ENCODE peak calls at places on chromosomes 6 and 20, in eight cellular contexts. R is ovary; C is heart right ventricle; W is cardiac fibroblast; K is neural progenitor cell; S is tibial artery; J is fibroblast of mammary gland; E is CD8-positive, alpha-beta T cell. D is an unnamed sample.

GRCh38 chr6:151869345-151869744 is 61.9 kb downstream of the ESR1 start:
- DNase-seq in R (no peak), C (no peak), W (peak), K (no peak), S (no peak), J (peak), E (no peak), D (peak)

GRCh38 chr20:11687546-11688292 is 230.0 kb upstream of the BTBD3 start:
- DNase-seq in R (no peak), C (no peak), W (no peak), K (no peak), S (no peak), J (no peak), E (no peak), D (no peak)

GRCh38 chr6:153392156-153392555 is 261.1 kb upstream of the RGS17 start:
- DNase-seq in R (no peak), C (no peak), W (no peak), K (peak), S (no peak), J (peak), E (no peak), D (no peak)

GRCh38 chr6:109075934-109076333 is 18.7 kb downstream of the SESN1 start:
- DNase-seq in R (no peak), C (no peak), W (no peak), K (no peak), S (no peak), J (peak), E (no peak), D (peak)

GRCh38 chr6:136566007-136566487 is 15.8 kb upstream of the MAP7 start:
- DNase-seq in R (no peak), C (no peak), W (no peak), K (no peak), S (no peak), J (no peak), E (no peak), D (no peak)

GRCh38 chr6:87093199-87093598 is 1.7 kb downstream of the CGA start:
- DNase-seq in R (no peak), C (no peak), W (no peak), K (no peak), S (no peak), J (no peak), E (no peak), D (no peak)

GRCh38 chr6:33993653-33994052 is 152.2 kb downstream of the GRM4 start:
- DNase-seq in R (no peak), C (no peak), W (no peak), K (no peak), S (no peak), J (no peak), E (no peak), D (no peak)

GRCh38 chr6:11196511-11197174 is 35.8 kb downstream of the NEDD9 start:
- DNase-seq in R (no peak), C (no peak), W (peak), K (peak), S (no peak), J (peak), E (no peak), D (peak)

GRCh38 chr20:50152394-50153152 is 950 bp downstream of the PEDS1 start:
- DNase-seq in R (no peak), C (no peak), W (no peak), K (no peak), S (no peak), J (no peak), E (no peak), D (no peak)

GRCh38 chr6:14417377-14417776 is 299.8 kb downstream of the CD83 start:
- DNase-seq in R (no peak), C (no peak), W (no peak), K (no peak), S (no peak), J (no peak), E (no peak), D (no peak)

GRCh38 chr6:51559059-51559458 is 528.4 kb downstream of the PKHD1 start:
- DNase-seq in R (no peak), C (no peak), W (no peak), K (no peak), S (no peak), J (no peak), E (no peak), D (no peak)

GRCh38 chr6:17334265-17334664 is 53.1 kb downstream of the RBM24 start:
- DNase-seq in R (no peak), C (no peak), W (peak), K (no peak), S (no peak), J (peak), E (no peak), D (peak)

GRCh38 chr6:958531-958930 is 265.6 kb upstream of the EXOC2 start:
- DNase-seq in R (no peak), C (no peak), W (no peak), K (no peak), S (no peak), J (peak), E (no peak), D (peak)

GRCh38 chr6:161101517-161101916 is 109.9 kb downstream of the MAP3K4 start:
- DNase-seq in R (no peak), C (no peak), W (no peak), K (peak), S (no peak), J (no peak), E (no peak), D (no peak)

GRCh38 chr20:44736170-44737021 is 9.3 kb upstream of the KCNK15 start:
- DNase-seq in R (no peak), C (peak), W (peak), K (peak), S (no peak), J (peak), E (no peak), D (peak)

GRCh38 chr6:41160933-41161332 is 2.0 kb downstream of the TREM2 start:
- DNase-seq in R (no peak), C (no peak), W (no peak), K (no peak), S (no peak), J (no peak), E (no peak), D (no peak)

GRCh38 chr6:30322527-30323501 is 3.9 kb upstream of the TRIM39 start:
- DNase-seq in R (no peak), C (no peak), W (peak), K (peak), S (no peak), J (peak), E (no peak), D (peak)

GRCh38 chr20:32050851-32051556 is 1.0 kb upstream of the HCK start:
- DNase-seq in R (no peak), C (peak), W (no peak), K (peak), S (peak), J (no peak), E (no peak), D (no peak)
- TF ChIP-seq CTCF in R (no peak), C (no peak), W (no peak), K (no peak), S (no peak), J (no peak), E (no peak), D (no peak)

GRCh38 chr6:85580104-85580877 is 13.4 kb downstream of the SNX14 start:
- DNase-seq in R (no peak), C (no peak), W (no peak), K (no peak), S (no peak), J (peak), E (no peak), D (no peak)
- H3K4me3 ChIP-seq in R (no peak), C (no peak), W (no peak), K (no peak), S (no peak), J (no peak), E (no peak), D (no peak)

GRCh38 chr6:168194732-168195565 is 115.9 kb upstream of the FRMD1 start:
- DNase-seq in R (no peak), C (no peak), W (no peak), K (no peak), S (peak), J (no peak), E (peak), D (no peak)

GRCh38 chr6:168195712-168196111 is 116.7 kb upstream of the FRMD1 start:
- DNase-seq in R (no peak), C (no peak), W (no peak), K (no peak), S (peak), J (no peak), E (peak), D (no peak)

GRCh38 chr6:168192195-168192900 is 113.3 kb upstream of the FRMD1 start:
- DNase-seq in R (no peak), C (no peak), W (no peak), K (peak), S (peak), J (no peak), E (peak), D (no peak)

GRCh38 chr6:168192901-168193815 is 114.1 kb upstream of the FRMD1 start:
- DNase-seq in R (peak), C (no peak), W (no peak), K (no peak), S (peak), J (no peak), E (peak), D (no peak)

DNA sequence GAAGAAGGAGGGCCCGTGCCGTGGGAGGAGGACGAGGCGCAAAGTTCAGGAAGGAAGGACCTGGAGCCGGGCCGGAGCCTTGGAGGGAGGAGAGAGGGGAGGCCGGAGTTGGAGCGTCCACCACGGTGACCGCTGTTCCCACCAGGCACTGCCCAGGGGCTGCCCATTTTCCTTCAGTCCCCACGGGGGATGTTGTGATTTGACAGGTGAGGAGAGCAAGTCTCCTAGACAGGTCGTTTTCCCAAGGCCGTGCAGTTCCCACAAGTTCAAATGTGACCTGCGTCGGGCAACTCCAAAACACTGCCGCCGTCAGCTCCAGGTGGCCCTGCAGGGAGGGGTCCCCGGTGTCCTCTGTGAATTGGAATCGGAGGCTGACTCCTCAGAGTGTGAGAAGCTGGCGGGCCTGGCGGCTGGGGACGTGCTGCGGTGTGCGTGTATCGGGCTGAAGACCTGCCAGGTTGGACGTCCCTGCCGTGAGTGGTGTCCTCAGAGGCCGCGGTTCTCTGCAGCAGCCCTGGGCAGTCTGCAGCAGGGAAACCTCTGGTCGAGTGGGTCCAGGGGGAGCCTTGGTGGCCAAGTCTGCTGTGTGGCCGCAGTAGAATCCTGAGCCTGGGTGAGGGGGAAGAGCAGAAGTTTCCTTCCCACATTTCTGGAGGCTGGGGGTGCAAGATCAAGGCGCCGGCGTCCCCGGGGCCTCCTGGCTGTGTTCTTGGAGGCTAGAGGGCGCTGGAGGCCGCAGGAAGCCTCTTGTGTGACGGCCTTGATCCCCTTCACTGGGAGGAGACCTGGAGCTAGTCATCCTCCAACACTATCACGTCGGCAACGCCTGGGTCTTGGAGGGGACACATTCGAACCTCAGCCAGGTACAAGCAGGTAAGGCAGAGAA is 115.0 kb upstream of the FRMD1 start:
- DNase-seq in R (no peak), C (no peak), W (peak), K (peak), S (peak), J (no peak), E (peak), D (no peak)
- TF ChIP-seq CTCF in R (no peak), C (no peak), W (no peak), K (peak), S (no peak), J (no peak), E (no peak), D (no peak)

GRCh38 chr20:4810446-4811019 is 88.8 kb downstream of the PRND start:
- DNase-seq in R (no peak), C (no peak), W (no peak), K (no peak), S (no peak), J (no peak), E (no peak), D (no peak)
- H3K4me3 ChIP-seq in R (no peak), C (no peak), W (no peak), K (no peak), S (no peak), J (no peak), E (peak), D (no peak)

DNA sequence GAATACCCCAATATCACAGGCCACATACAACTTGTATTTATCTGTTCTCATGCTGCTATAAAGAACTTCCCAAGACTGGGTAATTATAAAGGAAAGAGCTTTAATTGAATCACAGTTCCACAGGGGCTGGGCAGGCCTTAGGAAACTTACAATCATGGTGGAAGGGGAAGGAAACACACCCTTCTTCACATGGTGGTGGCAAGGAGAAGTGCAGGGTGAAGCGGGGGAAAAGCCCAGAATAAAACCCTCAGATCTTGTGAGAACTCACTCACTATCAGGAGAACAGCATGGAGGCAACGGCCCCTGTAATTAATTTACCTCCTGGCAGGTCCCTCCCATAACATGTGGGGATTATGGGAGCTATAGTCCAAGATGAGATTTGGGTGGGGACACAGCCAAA is 50.3 kb upstream of the FNDC1 start:
- DNase-seq in R (no peak), C (no peak), W (no peak), K (no peak), S (no peak), J (no peak), E (no peak), D (no peak)
- TF ChIP-seq CTCF in R (no peak), C (no peak), W (no peak), K (no peak), S (no peak), J (no peak), E (no peak), D (no peak)

GRCh38 chr20:36031806-36032205 is 63.4 kb downstream of the CNBD2 start:
- DNase-seq in R (no peak), C (no peak), W (no peak), K (no peak), S (no peak), J (no peak), E (no peak), D (no peak)
- H3K4me3 ChIP-seq in R (no peak), C (no peak), W (no peak), K (no peak), S (no peak), J (no peak), E (no peak), D (no peak)

DNA sequence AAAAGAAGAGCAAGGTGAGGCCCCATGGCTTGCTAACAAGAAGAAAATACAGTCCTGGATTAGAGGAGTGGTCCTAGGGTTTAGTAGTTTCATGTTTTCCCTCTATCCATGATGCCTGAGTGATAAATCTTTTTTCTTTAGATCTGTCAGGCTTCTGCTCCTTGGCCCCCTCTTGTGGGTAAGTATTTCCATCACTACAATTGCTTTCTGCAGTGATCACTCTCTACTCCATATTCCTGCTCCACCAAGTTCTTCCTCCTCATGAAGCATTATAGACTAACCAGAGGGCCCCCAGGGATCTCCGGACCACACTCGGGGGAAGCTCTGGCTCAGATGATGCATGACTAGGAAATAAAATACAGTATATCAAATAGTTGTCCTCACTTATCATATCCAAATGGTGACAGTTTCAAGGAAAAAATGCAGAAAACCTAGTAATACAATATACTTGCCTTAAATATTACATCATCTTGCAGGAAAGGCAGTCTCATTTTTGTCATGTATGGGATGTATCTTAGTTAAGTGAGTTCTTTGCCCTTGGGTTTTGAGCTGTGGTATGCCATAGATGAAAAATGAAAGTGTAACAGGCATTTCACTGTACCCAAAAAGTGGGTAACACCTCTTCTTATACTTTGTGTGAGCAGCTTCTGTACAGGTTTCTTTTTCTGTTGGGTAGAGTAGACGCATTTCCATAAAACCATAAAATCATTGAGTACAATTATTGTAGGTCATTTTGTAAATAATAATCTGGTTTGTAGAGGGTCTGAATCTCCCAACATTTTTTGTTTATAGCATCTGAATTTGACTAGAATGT is 200.9 kb upstream of the EYA4 start:
- DNase-seq in R (no peak), C (no peak), W (peak), K (peak), S (no peak), J (peak), E (no peak), D (peak)
- TF ChIP-seq CTCF in R (no peak), C (peak), W (peak), K (peak), S (no peak), J (peak), E (no peak), D (peak)

DNA sequence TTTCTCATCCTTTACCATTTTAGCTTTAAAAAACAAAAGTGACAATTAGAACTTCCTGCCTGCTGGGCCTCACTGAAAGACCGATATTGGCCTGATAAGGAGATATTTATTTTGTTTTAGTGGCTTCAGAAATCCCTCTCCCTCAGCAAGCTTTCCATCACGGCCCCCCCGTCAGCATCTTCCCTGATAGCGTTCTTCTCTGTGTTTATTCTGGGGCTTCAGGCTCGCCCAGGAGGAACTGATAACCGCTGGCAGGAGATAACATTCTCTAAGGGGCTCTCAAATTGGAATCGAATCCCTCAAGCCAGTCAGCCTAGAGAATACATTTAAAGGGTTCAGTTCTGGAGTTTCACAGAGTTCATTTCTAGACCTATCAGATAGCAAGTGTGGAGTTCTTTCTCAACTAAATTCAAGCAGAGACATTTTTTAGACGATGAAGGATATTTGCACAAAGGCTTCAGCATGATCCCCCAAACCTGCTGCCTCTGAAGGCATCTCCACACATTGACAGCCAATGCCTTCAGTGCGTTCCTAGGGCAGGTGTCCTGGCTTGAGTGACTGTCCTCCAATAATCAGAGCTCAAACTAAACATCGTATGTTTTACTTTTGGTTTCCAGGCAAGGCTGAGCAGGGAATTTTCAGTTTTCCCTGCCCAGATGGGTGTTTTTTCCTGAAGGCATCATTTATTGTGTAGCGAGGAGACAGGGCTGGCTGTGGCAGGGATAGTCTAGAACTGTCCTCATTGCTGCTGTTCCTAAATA is 17.0 kb downstream of the PRDM1 start:
- DNase-seq in R (no peak), C (no peak), W (no peak), K (no peak), S (no peak), J (no peak), E (no peak), D (no peak)
- H3K4me3 ChIP-seq in R (no peak), C (peak), W (no peak), K (no peak), S (no peak), J (no peak), E (peak), D (no peak)

GRCh38 chr6:36657265-36657664 is 21.2 kb upstream of the CDKN1A start:
- DNase-seq in R (no peak), C (no peak), W (no peak), K (no peak), S (no peak), J (no peak), E (no peak), D (no peak)
- TF ChIP-seq CTCF in R (no peak), C (no peak), W (no peak), K (no peak), S (no peak), J (no peak), E (no peak), D (no peak)